ENCODE peak calls at places on chromosomes 7 and 10, in ten cellular contexts. One of them, this sample, is unnamed.
A peak's percentile ranks its signal among the peaks of the same experiment; 100 is the strongest.

GRCh38 chr10:95841711-95842498 is 65.9 kb upstream of the CC2D2B start:
- DNase-seq in CD8-positive, alpha-beta T cell: peak; percentile 45
- DNase-seq in HCT116: peak; percentile 50
- DNase-seq in H1: peak; percentile 15
- DNase-seq in transverse colon: peak; percentile 44
- DNase-seq in A549: peak; percentile 35
- DNase-seq in BE2C: peak; percentile 30
- DNase-seq in right lobe of liver: no peak
- DNase-seq in uterus: peak; percentile 55
- DNase-seq in SJSA1: no peak
- DNase-seq in this sample: peak; percentile 26

GRCh38 chr7:129169171-129169643 is 19.2 kb upstream of the SMO start:
- DNase-seq in CD8-positive, alpha-beta T cell: peak; percentile 48
- DNase-seq in HCT116: no peak
- DNase-seq in H1: no peak
- DNase-seq in transverse colon: peak; percentile 53
- DNase-seq in A549: no peak
- DNase-seq in BE2C: no peak
- DNase-seq in right lobe of liver: no peak
- DNase-seq in uterus: no peak
- DNase-seq in SJSA1: no peak
- DNase-seq in this sample: no peak

GRCh38 chr10:62038609-62039190 is 137.2 kb downstream of the ARID5B start:
- DNase-seq in CD8-positive, alpha-beta T cell: peak; percentile 71
- DNase-seq in HCT116: peak; percentile 38
- DNase-seq in H1: no peak
- DNase-seq in transverse colon: peak; percentile 85
- DNase-seq in A549: peak; percentile 79
- DNase-seq in BE2C: peak; percentile 66
- DNase-seq in right lobe of liver: peak; percentile 78
- DNase-seq in uterus: peak; percentile 85
- DNase-seq in SJSA1: peak; percentile 67
- DNase-seq in this sample: peak; percentile 64

GRCh38 chr10:121266370-121266769 is 331.9 kb downstream of the FGFR2 start:
- DNase-seq in CD8-positive, alpha-beta T cell: no peak
- DNase-seq in HCT116: no peak
- DNase-seq in H1: no peak
- DNase-seq in transverse colon: no peak
- DNase-seq in A549: no peak
- DNase-seq in BE2C: no peak
- DNase-seq in right lobe of liver: peak; percentile 69
- DNase-seq in uterus: no peak
- DNase-seq in SJSA1: no peak
- DNase-seq in this sample: no peak

GRCh38 chr7:68319061-68319460 is 1279.2 kb upstream of the AUTS2 start:
- DNase-seq in CD8-positive, alpha-beta T cell: no peak
- DNase-seq in HCT116: no peak
- DNase-seq in H1: no peak
- DNase-seq in transverse colon: no peak
- DNase-seq in A549: no peak
- DNase-seq in BE2C: no peak
- DNase-seq in right lobe of liver: no peak
- DNase-seq in uterus: no peak
- DNase-seq in SJSA1: no peak
- DNase-seq in this sample: no peak

GRCh38 chr10:18290651-18291313 is 150.6 kb downstream of the CACNB2 start:
- DNase-seq in CD8-positive, alpha-beta T cell: no peak
- DNase-seq in HCT116: no peak
- DNase-seq in H1: no peak
- DNase-seq in transverse colon: no peak
- DNase-seq in A549: no peak
- DNase-seq in BE2C: no peak
- DNase-seq in right lobe of liver: no peak
- DNase-seq in uterus: no peak
- DNase-seq in SJSA1: no peak
- DNase-seq in this sample: no peak

GRCh38 chr10:110069502-110069982 is 61.8 kb downstream of the ADD3 start:
- DNase-seq in CD8-positive, alpha-beta T cell: no peak
- DNase-seq in HCT116: no peak
- DNase-seq in H1: no peak
- DNase-seq in transverse colon: no peak
- DNase-seq in A549: no peak
- DNase-seq in BE2C: no peak
- DNase-seq in right lobe of liver: no peak
- DNase-seq in uterus: no peak
- DNase-seq in SJSA1: no peak
- DNase-seq in this sample: no peak

GRCh38 chr10:17430647-17431355 is 23.6 kb downstream of the ST8SIA6 start:
- DNase-seq in CD8-positive, alpha-beta T cell: peak; percentile 71
- DNase-seq in HCT116: peak; percentile 54
- DNase-seq in H1: no peak
- DNase-seq in transverse colon: peak; percentile 72
- DNase-seq in A549: peak; percentile 44
- DNase-seq in BE2C: peak; percentile 69
- DNase-seq in right lobe of liver: peak; percentile 67
- DNase-seq in uterus: peak; percentile 55
- DNase-seq in SJSA1: peak; percentile 64
- DNase-seq in this sample: peak; percentile 52

GRCh38 chr7:29500719-29501118 is 62.9 kb upstream of the PRR15 start:
- DNase-seq in CD8-positive, alpha-beta T cell: no peak
- DNase-seq in HCT116: no peak
- DNase-seq in H1: no peak
- DNase-seq in transverse colon: no peak
- DNase-seq in A549: no peak
- DNase-seq in BE2C: no peak
- DNase-seq in right lobe of liver: no peak
- DNase-seq in uterus: no peak
- DNase-seq in SJSA1: no peak
- DNase-seq in this sample: no peak

GRCh38 chr10:60964257-60965235 is 20.6 kb upstream of the RHOBTB1 start:
- DNase-seq in CD8-positive, alpha-beta T cell: peak; percentile 20
- DNase-seq in HCT116: peak; percentile 73
- DNase-seq in H1: no peak
- DNase-seq in transverse colon: peak; percentile 71
- DNase-seq in A549: peak; percentile 65
- DNase-seq in BE2C: peak; percentile 67
- DNase-seq in right lobe of liver: peak; percentile 70
- DNase-seq in uterus: peak; percentile 83
- DNase-seq in SJSA1: peak; percentile 81
- DNase-seq in this sample: no peak

GRCh38 chr7:91915401-91916067 is 25.1 kb upstream of the AKAP9 start:
- DNase-seq in CD8-positive, alpha-beta T cell: no peak
- DNase-seq in HCT116: no peak
- DNase-seq in H1: no peak
- DNase-seq in transverse colon: no peak
- DNase-seq in A549: no peak
- DNase-seq in BE2C: no peak
- DNase-seq in right lobe of liver: no peak
- DNase-seq in uterus: no peak
- DNase-seq in SJSA1: no peak
- DNase-seq in this sample: no peak

GRCh38 chr7:66187894-66188293 is 17.2 kb upstream of the TPST1 start:
- DNase-seq in CD8-positive, alpha-beta T cell: no peak
- DNase-seq in HCT116: no peak
- DNase-seq in H1: no peak
- DNase-seq in transverse colon: no peak
- DNase-seq in A549: no peak
- DNase-seq in BE2C: no peak
- DNase-seq in right lobe of liver: peak; percentile 91
- DNase-seq in uterus: no peak
- DNase-seq in SJSA1: no peak
- DNase-seq in this sample: no peak

GRCh38 chr10:27744478-27745379 is 890 bp downstream of the MKX start:
- DNase-seq in CD8-positive, alpha-beta T cell: peak; percentile 19
- DNase-seq in HCT116: no peak
- DNase-seq in H1: no peak
- DNase-seq in transverse colon: peak; percentile 33
- DNase-seq in A549: no peak
- DNase-seq in BE2C: no peak
- DNase-seq in right lobe of liver: no peak
- DNase-seq in uterus: peak; percentile 17
- DNase-seq in SJSA1: peak; percentile 42
- DNase-seq in this sample: no peak

GRCh38 chr10:44991571-44991970 is 9.2 kb upstream of the ZNF22 start:
- DNase-seq in CD8-positive, alpha-beta T cell: no peak
- DNase-seq in HCT116: no peak
- DNase-seq in H1: no peak
- DNase-seq in transverse colon: no peak
- DNase-seq in A549: no peak
- DNase-seq in BE2C: no peak
- DNase-seq in right lobe of liver: no peak
- DNase-seq in uterus: peak; percentile 64
- DNase-seq in SJSA1: no peak
- DNase-seq in this sample: no peak

DNA sequence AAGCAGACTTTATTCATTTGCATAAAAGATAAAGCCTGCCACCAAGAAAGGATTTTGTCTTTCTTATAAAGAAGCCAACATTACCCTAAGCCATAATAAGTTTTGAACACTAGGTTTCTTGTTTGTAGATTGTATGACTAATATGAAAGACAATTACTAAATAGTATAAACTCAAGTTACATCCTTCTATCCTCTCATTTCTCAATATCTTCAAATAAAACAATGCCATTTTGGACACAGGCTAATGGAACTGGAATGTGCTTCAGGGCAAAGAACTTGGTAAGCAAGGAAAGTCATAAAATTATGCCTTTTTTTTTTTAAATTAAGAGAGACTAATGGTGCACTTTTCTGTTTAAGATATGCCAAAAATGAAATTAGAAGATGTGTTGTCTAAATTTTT is 137.7 kb downstream of the DKK1 start:
- DNase-seq in CD8-positive, alpha-beta T cell: no peak
- DNase-seq in HCT116: no peak
- DNase-seq in H1: no peak
- DNase-seq in transverse colon: no peak
- DNase-seq in A549: no peak
- DNase-seq in BE2C: no peak
- DNase-seq in right lobe of liver: no peak
- DNase-seq in uterus: no peak
- DNase-seq in SJSA1: no peak
- DNase-seq in this sample: no peak
- H3K9me3 ChIP-seq in CD8-positive, alpha-beta T cell: no peaks in the 10 kb centered on the region
- H3K9me3 ChIP-seq in HCT116: no peaks in the 10 kb centered on the region
- H3K9me3 ChIP-seq in H1: no peaks in the 10 kb centered on the region
- H3K9me3 ChIP-seq in transverse colon: no peaks in the 10 kb centered on the region
- H3K9me3 ChIP-seq in A549: no peaks in the 10 kb centered on the region
- H3K9me3 ChIP-seq in BE2C: no peaks in the 10 kb centered on the region
- H3K9me3 ChIP-seq in right lobe of liver: no peaks in the 10 kb centered on the region
- H3K9me3 ChIP-seq in uterus: no peaks in the 10 kb centered on the region
- H3K9me3 ChIP-seq in SJSA1: no peaks in the 10 kb centered on the region
- H3K9me3 ChIP-seq in this sample: no peaks in the 10 kb centered on the region

GRCh38 chr7:45394117-45394708 is 180.0 kb upstream of the ADCY1 start:
- DNase-seq in CD8-positive, alpha-beta T cell: no peak
- DNase-seq in HCT116: no peak
- DNase-seq in H1: no peak
- DNase-seq in transverse colon: no peak
- DNase-seq in A549: no peak
- DNase-seq in BE2C: no peak
- DNase-seq in right lobe of liver: no peak
- DNase-seq in uterus: no peak
- DNase-seq in SJSA1: no peak
- DNase-seq in this sample: no peak
- H3K9me3 ChIP-seq in CD8-positive, alpha-beta T cell: peaks cover 4% of the 10 kb centered on the region
- H3K9me3 ChIP-seq in HCT116: no peaks in the 10 kb centered on the region
- H3K9me3 ChIP-seq in H1: peaks cover 14% of the 10 kb centered on the region
- H3K9me3 ChIP-seq in transverse colon: no peaks in the 10 kb centered on the region
- H3K9me3 ChIP-seq in A549: no peaks in the 10 kb centered on the region
- H3K9me3 ChIP-seq in BE2C: no peaks in the 10 kb centered on the region
- H3K9me3 ChIP-seq in right lobe of liver: no peaks in the 10 kb centered on the region
- H3K9me3 ChIP-seq in uterus: no peaks in the 10 kb centered on the region
- H3K9me3 ChIP-seq in SJSA1: no peaks in the 10 kb centered on the region
- H3K9me3 ChIP-seq in this sample: no peaks in the 10 kb centered on the region

GRCh38 chr10:129727071-129727470 is 237.0 kb downstream of the EBF3 start:
- DNase-seq in CD8-positive, alpha-beta T cell: no peak
- DNase-seq in HCT116: no peak
- DNase-seq in H1: no peak
- DNase-seq in transverse colon: no peak
- DNase-seq in A549: no peak
- DNase-seq in BE2C: no peak
- DNase-seq in right lobe of liver: no peak
- DNase-seq in uterus: no peak
- DNase-seq in SJSA1: no peak
- DNase-seq in this sample: no peak

GRCh38 chr10:129725482-129725881 is 238.6 kb downstream of the EBF3 start:
- DNase-seq in CD8-positive, alpha-beta T cell: no peak
- DNase-seq in HCT116: no peak
- DNase-seq in H1: no peak
- DNase-seq in transverse colon: no peak
- DNase-seq in A549: no peak
- DNase-seq in BE2C: no peak
- DNase-seq in right lobe of liver: no peak
- DNase-seq in uterus: no peak
- DNase-seq in SJSA1: no peak
- DNase-seq in this sample: no peak

GRCh38 chr10:129727495-129727894 is 236.6 kb downstream of the EBF3 start:
- DNase-seq in CD8-positive, alpha-beta T cell: no peak
- DNase-seq in HCT116: no peak
- DNase-seq in H1: no peak
- DNase-seq in transverse colon: no peak
- DNase-seq in A549: no peak
- DNase-seq in BE2C: no peak
- DNase-seq in right lobe of liver: no peak
- DNase-seq in uterus: no peak
- DNase-seq in SJSA1: no peak
- DNase-seq in this sample: no peak

GRCh38 chr10:129725011-129725410 is 239.1 kb downstream of the EBF3 start:
- DNase-seq in CD8-positive, alpha-beta T cell: no peak
- DNase-seq in HCT116: no peak
- DNase-seq in H1: no peak
- DNase-seq in transverse colon: no peak
- DNase-seq in A549: no peak
- DNase-seq in BE2C: no peak
- DNase-seq in right lobe of liver: no peak
- DNase-seq in uterus: no peak
- DNase-seq in SJSA1: no peak
- DNase-seq in this sample: no peak

GRCh38 chr10:129725890-129726631 is 238.0 kb downstream of the EBF3 start:
- DNase-seq in CD8-positive, alpha-beta T cell: no peak
- DNase-seq in HCT116: no peak
- DNase-seq in H1: no peak
- DNase-seq in transverse colon: no peak
- DNase-seq in A549: no peak
- DNase-seq in BE2C: no peak
- DNase-seq in right lobe of liver: peak; percentile 82
- DNase-seq in uterus: no peak
- DNase-seq in SJSA1: no peak
- DNase-seq in this sample: no peak
- H3K9me3 ChIP-seq in CD8-positive, alpha-beta T cell: no peaks in the 10 kb centered on the region
- H3K9me3 ChIP-seq in HCT116: no peaks in the 10 kb centered on the region
- H3K9me3 ChIP-seq in H1: peaks cover 8% of the 10 kb centered on the region
- H3K9me3 ChIP-seq in transverse colon: no peaks in the 10 kb centered on the region
- H3K9me3 ChIP-seq in A549: no peaks in the 10 kb centered on the region
- H3K9me3 ChIP-seq in BE2C: no peaks in the 10 kb centered on the region
- H3K9me3 ChIP-seq in right lobe of liver: no peaks in the 10 kb centered on the region
- H3K9me3 ChIP-seq in uterus: no peaks in the 10 kb centered on the region
- H3K9me3 ChIP-seq in SJSA1: peaks cover 9% of the 10 kb centered on the region
- H3K9me3 ChIP-seq in this sample: no peaks in the 10 kb centered on the region

DNA sequence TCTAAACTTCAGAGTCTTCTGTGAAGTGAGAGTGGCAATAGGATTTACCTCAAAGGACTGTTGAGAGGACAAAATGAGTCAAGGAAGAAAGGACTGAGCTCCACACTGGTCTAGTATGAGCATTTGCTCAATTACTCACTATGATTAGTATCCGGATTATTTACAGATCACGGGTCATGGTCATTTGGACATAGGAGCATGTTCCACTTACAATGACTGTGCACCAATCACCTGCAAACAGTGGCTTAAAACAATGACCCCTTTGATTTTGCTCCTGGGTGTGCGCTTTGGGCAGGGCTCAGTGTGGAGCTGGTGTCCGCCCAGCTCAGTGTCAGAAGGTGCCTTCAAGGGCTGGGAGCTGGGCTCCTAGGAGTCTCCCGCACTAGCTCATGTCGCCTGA is 225.4 kb downstream of the TCERG1L start:
- DNase-seq in CD8-positive, alpha-beta T cell: no peak
- DNase-seq in HCT116: no peak
- DNase-seq in H1: no peak
- DNase-seq in transverse colon: no peak
- DNase-seq in A549: no peak
- DNase-seq in BE2C: no peak
- DNase-seq in right lobe of liver: no peak
- DNase-seq in uterus: no peak
- DNase-seq in SJSA1: no peak
- DNase-seq in this sample: no peak
- H3K9me3 ChIP-seq in CD8-positive, alpha-beta T cell: no peaks in the 10 kb centered on the region
- H3K9me3 ChIP-seq in HCT116: no peaks in the 10 kb centered on the region
- H3K9me3 ChIP-seq in H1: peaks cover 3% of the 10 kb centered on the region
- H3K9me3 ChIP-seq in transverse colon: no peaks in the 10 kb centered on the region
- H3K9me3 ChIP-seq in A549: no peaks in the 10 kb centered on the region
- H3K9me3 ChIP-seq in BE2C: no peaks in the 10 kb centered on the region
- H3K9me3 ChIP-seq in right lobe of liver: no peaks in the 10 kb centered on the region
- H3K9me3 ChIP-seq in uterus: no peaks in the 10 kb centered on the region
- H3K9me3 ChIP-seq in SJSA1: peaks cover 11% of the 10 kb centered on the region
- H3K9me3 ChIP-seq in this sample: no peaks in the 10 kb centered on the region

This sample was measured in T-helper 17 cell.